ENCODE peak calls at places on chromosomes 3 and 15, in six cellular contexts. S is RWPE1; K is stimulated activated CD4-positive, alpha-beta T cell treated with anti-CD3 and anti-CD28 coated beads, TNF-alpha, amount 100 ng/mL, for 1 hour; F is fibroblast of lung; Y is AML-193; L is NK-92 treated with Interleukin-12 subunit alpha and Interleukin-12 subunit beta, amount 100 ng/mL, for 24 hours. C is an unnamed sample.

GRCh38 chr3:56251343-56251945 is 216.8 kb downstream of the ERC2 start:
- DNase-seq in F (peak; percentile 73), S (peak; percentile 30), Y (peak; percentile 73), L (no peak), K (no peak), C (peak; percentile 83)

GRCh38 chr3:123084738-123085237 is 18.0 kb downstream of the PDIA5 start:
- DNase-seq in K (no peak), F (no peak), S (no peak), Y (no peak), L (no peak), C (peak; percentile 56)

GRCh38 chr3:126523745-126524428 is at the start of gene CHST13:
- DNase-seq in Y (peak; percentile 64), L (no peak), K (no peak), F (peak; percentile 12), S (peak; percentile 19), C (peak; percentile 18)

GRCh38 chr3:171099911-171100310 is 73.4 kb upstream of the SLC2A2 start:
- DNase-seq in L (no peak), K (no peak), F (peak; percentile 37), S (no peak), Y (no peak), C (peak; percentile 45)

GRCh38 chr3:46538803-46539442 is 27.2 kb downstream of the LRRC2 start:
- DNase-seq in K (peak; percentile 37), L (peak; percentile 86), F (peak; percentile 77), S (no peak), Y (peak; percentile 91), C (peak; percentile 65)

GRCh38 chr3:187924651-187925050 is 179.4 kb upstream of the BCL6 start:
- DNase-seq in Y (no peak), F (no peak), L (no peak), K (no peak), S (no peak), C (no peak)

GRCh38 chr3:147002721-147003120 is 397.6 kb upstream of the PLSCR5 start:
- DNase-seq in Y (no peak), L (no peak), K (no peak), S (no peak), F (no peak), C (no peak)

GRCh38 chr15:91862891-91863520 is 9.5 kb downstream of the SLCO3A1 start:
- DNase-seq in K (no peak), F (no peak), S (no peak), Y (no peak), L (no peak), C (no peak)

GRCh38 chr3:104108522-104108921 is 1258.2 kb upstream of the ALCAM start:
- DNase-seq in Y (no peak), K (no peak), L (no peak), S (no peak), F (no peak), C (no peak)

GRCh38 chr15:100221461-100222348 is 120.1 kb downstream of the ADAMTS17 start:
- DNase-seq in Y (no peak), L (no peak), F (no peak), S (no peak), K (no peak), C (no peak)

GRCh38 chr15:38002883-38003477 is 68.5 kb downstream of the TMCO5A start:
- DNase-seq in K (no peak), F (peak; percentile 90), S (peak; percentile 34), Y (peak; percentile 10), L (peak; percentile 50), C (peak; percentile 87)

GRCh38 chr3:87788516-87788915 is 270.3 kb downstream of the CGGBP1 start:
- DNase-seq in L (no peak), S (no peak), F (no peak), K (no peak), Y (no peak), C (no peak)

GRCh38 chr3:31166249-31166885 is 271.9 kb upstream of the GADL1 start:
- DNase-seq in Y (no peak), K (no peak), S (peak; percentile 12), F (peak; percentile 94), L (no peak), C (peak; percentile 83)

GRCh38 chr3:5974637-5975322 is 787.3 kb downstream of the EDEM1 start:
- DNase-seq in L (no peak), S (no peak), Y (no peak), F (no peak), K (no peak), C (no peak)

GRCh38 chr3:169755488-169755887 is 9.4 kb downstream of the TERC start:
- DNase-seq in F (no peak), Y (no peak), K (no peak), L (no peak), S (no peak), C (no peak)

GRCh38 chr15:32919749-32920414 is 202.1 kb downstream of the GREM1 start:
- DNase-seq in L (no peak), Y (no peak), K (no peak), S (no peak), F (peak; percentile 98), C (peak; percentile 95)

GRCh38 chr3:5929027-5929426 is 741.5 kb downstream of the EDEM1 start:
- DNase-seq in S (no peak), K (no peak), Y (no peak), L (no peak), F (no peak), C (no peak)

GRCh38 chr15:77419050-77419835 is 661 bp downstream of the PEAK1 start:
- DNase-seq in S (peak; percentile 36), L (no peak), Y (no peak), F (peak; percentile 6), K (peak; percentile 39), C (peak; percentile 60)

GRCh38 chr3:37700849-37701248 is 160.8 kb upstream of the CTDSPL start:
- DNase-seq in S (no peak), L (no peak), Y (no peak), K (no peak), F (no peak), C (peak; percentile 35)

GRCh38 chr15:41961803-41962202 is 10.6 kb downstream of the EHD4 start:
- DNase-seq in S (no peak), L (no peak), K (no peak), Y (no peak), F (no peak), C (no peak)

GRCh38 chr15:69795601-69796000 is 302.1 kb downstream of the TLE3 start:
- DNase-seq in S (no peak), L (no peak), Y (no peak), K (no peak), F (no peak), C (no peak)

GRCh38 chr15:47184003-47184404 is 533.3 kb upstream of the SEMA6D start:
- DNase-seq in Y (no peak), F (no peak), S (no peak), L (no peak), K (no peak), C (peak; percentile 63)

GRCh38 chr3:40546811-40547210 is 22.1 kb downstream of the ZNF621 start:
- DNase-seq in F (peak; percentile 60), K (no peak), L (no peak), Y (no peak), S (peak; percentile 9), C (peak; percentile 80)

GRCh38 chr15:96767703-96768434 is 437.4 kb downstream of the NR2F2 start:
- DNase-seq in F (no peak), S (no peak), Y (no peak), K (no peak), L (no peak), C (no peak)

GRCh38 chr15:88115529-88116152 is 140.9 kb downstream of the NTRK3 start:
- DNase-seq in F (no peak), K (no peak), L (no peak), S (no peak), Y (no peak), C (no peak)

GRCh38 chr3:33826688-33827087 is 28.3 kb downstream of the PDCD6IP start:
- DNase-seq in Y (no peak), F (peak; percentile 8), L (no peak), S (no peak), K (no peak), C (peak; percentile 65)

GRCh38 chr3:150130404-150131100 is 159.9 kb upstream of the PFN2 start:
- DNase-seq in F (no peak), K (no peak), L (no peak), Y (no peak), S (no peak), C (no peak)

GRCh38 chr3:141410861-141411771 is 42.8 kb downstream of the ZBTB38 start:
- DNase-seq in L (no peak), S (no peak), K (no peak), Y (no peak), F (peak; percentile 56), C (no peak)

GRCh38 chr3:190581041-190581501 is 67.2 kb downstream of the IL1RAP start:
- DNase-seq in K (no peak), F (peak; percentile 35), Y (no peak), S (no peak), L (no peak), C (peak; percentile 55)

GRCh38 chr15:75639191-75639708 is 774 bp downstream of the IMP3 start:
- DNase-seq in L (no peak), K (no peak), Y (no peak), S (no peak), F (no peak), C (no peak)

GRCh38 chr3:3633761-3634160 is 165.5 kb upstream of the LRRN1 start:
- DNase-seq in F (no peak), Y (no peak), L (no peak), K (no peak), S (no peak), C (no peak)

GRCh38 chr3:3119393-3119851 is 7.3 kb upstream of the TRNT1 start:
- DNase-seq in S (no peak), K (no peak), Y (no peak), L (peak; percentile 34), F (no peak), C (no peak)

GRCh38 chr3:52299815-52300611 is 12.4 kb downstream of the GLYCTK start:
- DNase-seq in S (no peak), Y (peak; percentile 64), L (no peak), K (no peak), F (no peak), C (peak; percentile 56)

GRCh38 chr15:22949074-22949547 is 31.1 kb downstream of the CYFIP1 start:
- DNase-seq in Y (no peak), L (no peak), K (no peak), F (peak; percentile 59), S (no peak), C (peak; percentile 80)

GRCh38 chr3:188915137-188915536 is 256.6 kb upstream of the TPRG1 start:
- DNase-seq in Y (no peak), L (no peak), K (no peak), F (peak; percentile 79), S (no peak), C (no peak)

GRCh38 chr3:53232641-53233377 is 23.0 kb downstream of the TKT start:
- DNase-seq in K (no peak), S (no peak), F (no peak), Y (no peak), L (no peak), C (no peak)

GRCh38 chr3:124229836-124230235 is 237.9 kb upstream of the ROPN1 start:
- DNase-seq in L (no peak), F (no peak), S (no peak), K (no peak), Y (no peak), C (no peak)

GRCh38 chr15:53295574-53295973 is 463.9 kb downstream of the WDR72 start:
- DNase-seq in Y (no peak), S (no peak), F (no peak), K (no peak), L (no peak), C (no peak)

GRCh38 chr3:179234244-179234643 is 16.7 kb downstream of the KCNMB3 start:
- DNase-seq in Y (peak; percentile 18), L (no peak), F (peak; percentile 62), S (no peak), K (no peak), C (no peak)

GRCh38 chr15:67746022-67746421 is 79.3 kb upstream of the SKOR1 start:
- DNase-seq in S (peak; percentile 9), Y (peak; percentile 86), K (no peak), F (peak; percentile 80), L (no peak), C (peak; percentile 38)